ENCODE peak calls at places on chromosomes 2 and 18, in four cellular contexts. T is HepG2, D is K562, W is GM12878. Z is an unnamed sample.

GRCh38 chr2:8550932-8551621 is 130.8 kb upstream of the ID2 start:
- DNase-seq in W (no peak), T (no peak), D (no peak), Z (no peak)

GRCh38 chr2:237691200-237691907 is 64.0 kb downstream of the LRRFIP1 start:
- DNase-seq in D (no peak), T (no peak), W (no peak), Z (no peak)

GRCh38 chr2:235765181-235765820 is 271.5 kb downstream of the AGAP1 start:
- DNase-seq in W (no peak), D (peak), T (no peak), Z (no peak)

GRCh38 chr18:48186861-48187260 is 222.3 kb downstream of the ZBTB7C start:
- DNase-seq in W (no peak), T (no peak), D (no peak), Z (no peak)

GRCh38 chr2:94759211-94759610 is 112.0 kb upstream of the TEKT4 start:
- DNase-seq in W (no peak), D (peak), T (peak), Z (peak)

GRCh38 chr18:59386909-59387515 is 27.9 kb upstream of the LMAN1 start:
- DNase-seq in W (no peak), D (no peak), T (no peak), Z (no peak)

GRCh38 chr18:75477913-75478312 is 50.4 kb upstream of the SMIM21 start:
- DNase-seq in W (no peak), T (no peak), D (no peak), Z (no peak)

GRCh38 chr2:55108456-55108855 is 58.2 kb upstream of the RTN4 start:
- DNase-seq in D (no peak), T (no peak), W (no peak), Z (no peak)

GRCh38 chr2:201127570-201127969 is 11.6 kb downstream of the CFLAR start:
- DNase-seq in D (no peak), W (no peak), T (no peak), Z (no peak)

GRCh38 chr2:120275617-120276400 is 23.2 kb downstream of the RALB start:
- DNase-seq in W (no peak), D (no peak), T (peak), Z (no peak)

GRCh38 chr2:181807526-181807925 is 84.0 kb upstream of the ITPRID2 start:
- DNase-seq in T (no peak), W (no peak), D (no peak), Z (no peak)

GRCh38 chr2:181812106-181812745 is 79.3 kb upstream of the ITPRID2 start:
- DNase-seq in D (no peak), T (no peak), W (no peak), Z (no peak)

GRCh38 chr2:181813963-181814565 is 77.5 kb upstream of the ITPRID2 start:
- DNase-seq in W (no peak), D (no peak), T (no peak), Z (no peak)

GRCh38 chr2:181806039-181806392 is 85.5 kb upstream of the ITPRID2 start:
- DNase-seq in T (no peak), W (no peak), D (no peak), Z (no peak)

DNA sequence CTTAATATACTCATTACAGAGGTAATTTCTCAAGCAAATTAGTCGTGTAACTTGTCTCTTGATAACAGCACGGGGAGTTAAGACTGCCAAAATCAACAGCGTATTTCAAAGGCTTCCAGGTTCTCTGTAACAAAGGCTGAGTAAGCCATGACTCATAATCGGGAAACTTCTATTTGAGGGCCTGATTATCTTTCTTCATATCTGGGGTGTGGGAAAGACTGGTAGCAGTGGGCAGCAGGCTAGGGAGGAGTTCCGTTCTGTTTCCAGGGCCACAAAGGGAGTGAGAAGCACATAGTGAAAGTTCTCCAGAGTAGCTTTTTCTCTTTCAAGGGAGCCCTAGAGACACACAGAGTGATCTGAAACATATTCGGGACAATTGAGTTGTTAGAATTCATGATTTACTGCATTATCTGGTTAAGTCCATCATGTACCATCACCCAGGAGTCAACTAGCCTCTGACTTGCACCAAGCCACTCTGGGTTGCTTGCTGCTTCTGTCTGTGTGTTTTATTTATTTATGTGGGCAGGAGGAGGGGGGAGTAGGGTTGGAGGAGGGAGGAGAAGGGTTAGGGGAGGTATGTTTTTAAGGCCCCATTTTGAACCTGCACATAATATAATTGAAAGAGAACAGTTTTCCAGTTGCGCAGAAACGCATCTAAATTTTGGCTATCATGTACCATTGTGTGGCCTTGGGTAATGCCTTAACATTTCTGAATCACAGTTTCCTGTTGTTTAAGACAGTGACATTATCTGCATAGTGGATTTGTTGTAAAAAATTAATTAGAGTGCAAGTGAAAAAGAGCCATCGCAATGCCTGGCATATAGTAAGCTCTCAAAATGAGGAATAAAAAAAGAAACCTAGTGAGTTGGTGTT is 80.5 kb upstream of the ITPRID2 start:
- DNase-seq in T (peak), D (peak), W (no peak), Z (no peak)
- TF ChIP-seq FOXK2 in T (no peak), D (no peak), W (no peak), Z (no peak)

DNA sequence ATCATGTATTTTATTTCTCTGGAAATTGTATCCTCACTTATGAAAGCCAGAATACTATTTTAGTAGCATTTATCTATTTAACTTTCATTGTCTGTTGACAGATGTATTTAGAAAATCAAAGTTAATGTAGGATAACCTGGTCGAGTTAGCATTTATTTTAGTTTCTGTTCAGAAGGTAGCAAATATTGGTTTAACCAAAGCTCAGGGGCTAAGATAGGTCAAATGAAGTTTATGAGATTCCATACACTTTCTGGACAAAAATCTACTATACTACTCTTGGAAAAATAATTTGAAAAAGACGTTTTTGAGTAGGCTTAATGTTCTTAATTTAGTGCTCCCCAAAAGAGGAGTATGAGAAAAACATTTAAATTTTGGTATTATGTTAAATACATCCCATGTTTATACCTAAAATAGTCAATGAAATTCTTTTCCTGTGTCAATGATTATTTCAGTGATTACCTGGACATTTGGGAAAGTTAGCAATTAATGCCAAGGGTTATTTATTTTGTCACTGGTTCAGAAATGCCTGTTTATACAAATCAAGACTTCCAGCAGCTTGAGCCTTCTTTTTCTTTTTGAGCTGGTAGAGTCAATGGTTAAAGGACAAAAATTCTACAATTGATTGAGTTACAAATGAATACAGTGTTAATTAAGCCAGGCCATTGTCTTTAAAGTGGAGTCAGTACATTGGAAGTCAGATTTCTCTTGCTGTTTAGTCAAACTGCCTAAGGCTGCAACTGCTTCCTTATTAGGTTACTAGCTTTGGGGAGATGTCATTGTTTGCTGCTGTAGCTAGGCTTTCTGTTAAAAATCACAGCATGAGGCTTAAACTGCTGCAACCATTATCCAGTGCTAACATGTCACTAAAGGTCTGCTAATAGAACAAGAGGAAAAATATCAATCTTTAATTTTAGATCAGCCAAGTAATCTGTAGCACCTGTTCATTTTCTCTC is 182.3 kb downstream of the CAMKMT start:
- DNase-seq in T (no peak), D (no peak), W (no peak), Z (peak)
- TF ChIP-seq FOXK2 in T (no peak), D (no peak), W (no peak), Z (no peak)

DNA sequence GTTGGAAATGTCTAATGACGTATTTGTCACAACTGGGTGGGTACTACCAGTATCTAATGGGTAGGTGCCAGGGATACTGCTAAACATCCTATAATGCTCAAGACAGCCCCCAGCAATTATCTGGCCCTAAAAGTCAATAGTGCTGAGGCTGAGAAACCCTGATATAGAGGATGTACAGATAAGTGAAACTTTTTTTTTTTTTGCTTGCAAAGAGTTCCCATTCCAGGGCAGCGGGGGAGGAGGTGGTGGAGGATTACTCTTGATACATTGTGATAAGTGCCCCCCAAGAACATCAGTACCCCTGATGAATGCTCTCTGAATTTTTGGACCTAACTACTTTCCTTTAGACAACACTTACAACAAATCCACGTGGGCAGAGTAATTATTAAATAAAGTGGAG is 329.7 kb upstream of the SPRED2 start:
- DNase-seq in D (no peak), T (no peak), W (no peak), Z (no peak)
- TF ChIP-seq FOXK2 in D (no peak), T (no peak), W (no peak), Z (no peak)

GRCh38 chr2:202786792-202787191 is 84.8 kb downstream of the ICA1L start:
- DNase-seq in W (no peak), D (no peak), T (peak), Z (no peak)
- TF ChIP-seq FOXK2 in W (no peak), D (no peak), T (no peak), Z (no peak)

GRCh38 chr18:41396211-41396610 is 558.8 kb upstream of the PIK3C3 start:
- DNase-seq in W (no peak), T (no peak), D (no peak), Z (no peak)
- TF ChIP-seq FOXK2 in W (no peak), T (no peak), D (no peak), Z (no peak)

GRCh38 chr2:226074391-226074790 is 674.9 kb downstream of the NYAP2 start:
- DNase-seq in W (no peak), T (no peak), D (no peak), Z (no peak)
- TF ChIP-seq FOXK2 in W (no peak), T (no peak), D (no peak), Z (no peak)

GRCh38 chr18:8367217-8367988 is 241.8 kb upstream of the RAB12 start:
- DNase-seq in T (no peak), W (no peak), D (peak), Z (peak)
- TF ChIP-seq FOXK2 in T (no peak), W (no peak), D (no peak), Z (no peak)

DNA sequence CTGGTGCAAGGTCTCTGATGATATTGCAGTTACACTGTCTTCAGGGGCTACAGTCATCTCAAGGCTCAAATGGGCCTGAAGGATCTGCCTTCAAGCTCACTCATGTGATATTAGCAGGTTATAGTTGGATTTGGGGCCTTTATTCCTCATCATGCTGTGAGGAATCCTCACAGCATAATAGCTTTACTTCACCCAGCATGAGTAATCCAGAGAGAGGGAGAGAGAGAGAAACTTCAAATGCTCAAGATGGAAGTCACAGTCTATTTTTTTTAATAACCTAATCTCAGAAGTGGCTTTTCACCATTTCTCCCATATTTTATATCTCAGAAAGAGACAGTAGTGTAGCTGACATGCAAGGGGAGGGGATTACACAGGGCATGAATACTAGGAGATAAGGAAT is 658.7 kb downstream of the EPHA4 start:
- DNase-seq in W (no peak), D (no peak), T (no peak), Z (no peak)
- TF ChIP-seq FOXK2 in W (no peak), D (no peak), T (no peak), Z (no peak)

DNA sequence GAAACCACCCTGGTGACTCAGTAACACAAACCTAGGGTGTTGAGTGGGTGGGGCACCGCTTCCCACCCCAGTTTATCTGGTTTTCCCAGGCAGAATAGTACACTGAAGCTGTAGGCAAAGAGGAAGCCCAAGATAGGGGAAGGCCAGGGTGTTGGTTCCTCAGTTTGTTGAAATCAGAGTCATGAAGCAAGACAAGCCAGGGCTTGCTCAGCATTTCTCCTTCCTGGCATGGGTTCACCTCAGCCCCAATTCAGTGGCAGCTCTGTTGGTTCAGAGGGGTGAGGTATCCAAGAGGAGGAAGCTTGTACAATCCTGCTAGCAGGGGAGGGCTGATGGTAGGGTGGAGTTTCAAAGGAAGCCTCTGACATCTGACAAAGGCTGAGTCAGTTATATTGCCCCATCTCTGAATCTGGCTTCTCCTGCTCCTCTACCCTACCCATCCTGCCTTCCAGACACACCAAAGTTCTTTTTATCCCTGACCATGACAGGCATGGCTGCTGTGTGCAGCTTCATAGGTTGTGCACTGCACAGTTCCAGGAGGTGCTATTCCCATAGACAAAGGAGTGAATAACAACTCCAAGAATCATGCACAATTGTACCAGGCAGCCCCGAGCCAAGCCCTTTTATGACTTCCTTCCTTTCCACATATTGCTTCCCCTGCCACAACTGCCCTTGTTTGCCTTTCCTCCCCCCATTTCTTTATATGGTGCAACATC is 24.9 kb upstream of the RAB10 start:
- DNase-seq in D (no peak), W (peak), T (peak), Z (no peak)
- TF ChIP-seq FOXK2 in D (no peak), W (no peak), T (no peak), Z (no peak)

Z was measured in HEK293T.